ENCODE peak calls at places on chromosomes 13 and 19, in seven cellular contexts. One of them, this sample, is unnamed.

GRCh38 chr13:73849292-73849691 is 284.9 kb downstream of the KLF12 start:
- DNase-seq in stomach: no peak
- DNase-seq in esophagus squamous epithelium: no peak
- DNase-seq in HepG2: peak; percentile 17
- DNase-seq in heart left ventricle: no peak
- DNase-seq in A549: peak; percentile 1
- DNase-seq in HCT116: peak; percentile 26
- DNase-seq in this sample: no peak

GRCh38 chr19:3027981-3028304 is 1.1 kb downstream of the TLE2 start:
- DNase-seq in HepG2: no peak
- DNase-seq in A549: no peak
- DNase-seq in heart left ventricle: no peak
- DNase-seq in esophagus squamous epithelium: no peak
- DNase-seq in HCT116: no peak
- DNase-seq in stomach: no peak
- DNase-seq in this sample: no peak

GRCh38 chr13:30353060-30353459 is 45.7 kb upstream of the KATNAL1 start:
- DNase-seq in heart left ventricle: no peak
- DNase-seq in A549: no peak
- DNase-seq in HCT116: no peak
- DNase-seq in esophagus squamous epithelium: no peak
- DNase-seq in stomach: no peak
- DNase-seq in HepG2: no peak
- DNase-seq in this sample: no peak

GRCh38 chr13:51920786-51921185 is 59.0 kb downstream of the CCDC70 start:
- DNase-seq in A549: no peak
- DNase-seq in heart left ventricle: no peak
- DNase-seq in esophagus squamous epithelium: no peak
- DNase-seq in stomach: no peak
- DNase-seq in HCT116: no peak
- DNase-seq in HepG2: no peak
- DNase-seq in this sample: no peak

GRCh38 chr13:43154839-43155238 is 131.5 kb downstream of the DNAJC15 start:
- DNase-seq in heart left ventricle: no peak
- DNase-seq in HCT116: no peak
- DNase-seq in HepG2: no peak
- DNase-seq in stomach: no peak
- DNase-seq in A549: no peak
- DNase-seq in esophagus squamous epithelium: no peak
- DNase-seq in this sample: no peak

GRCh38 chr19:5799247-5800241 is 5.3 kb upstream of the NRTN start:
- DNase-seq in heart left ventricle: no peak
- DNase-seq in HCT116: no peak
- DNase-seq in stomach: peak; percentile 80
- DNase-seq in HepG2: no peak
- DNase-seq in A549: no peak
- DNase-seq in esophagus squamous epithelium: no peak
- DNase-seq in this sample: peak; percentile 79

GRCh38 chr19:5621945-5622464 is 571 bp downstream of the SAFB2 start:
- DNase-seq in esophagus squamous epithelium: no peak
- DNase-seq in HepG2: no peak
- DNase-seq in HCT116: no peak
- DNase-seq in stomach: no peak
- DNase-seq in A549: no peak
- DNase-seq in heart left ventricle: peak; percentile 64
- DNase-seq in this sample: peak; percentile 60

GRCh38 chr13:104327217-104327616 is 1261.0 kb upstream of the SLC10A2 start:
- DNase-seq in heart left ventricle: no peak
- DNase-seq in HepG2: no peak
- DNase-seq in A549: no peak
- DNase-seq in stomach: no peak
- DNase-seq in esophagus squamous epithelium: no peak
- DNase-seq in HCT116: no peak
- DNase-seq in this sample: no peak

GRCh38 chr19:13981988-13982501 is 24.1 kb downstream of the RFX1 start:
- DNase-seq in esophagus squamous epithelium: no peak
- DNase-seq in stomach: no peak
- DNase-seq in A549: no peak
- DNase-seq in HepG2: no peak
- DNase-seq in HCT116: no peak
- DNase-seq in heart left ventricle: no peak
- DNase-seq in this sample: no peak

GRCh38 chr19:33459691-33460090 is 61.9 kb downstream of the PEPD start:
- DNase-seq in HepG2: no peak
- DNase-seq in heart left ventricle: no peak
- DNase-seq in esophagus squamous epithelium: no peak
- DNase-seq in A549: no peak
- DNase-seq in HCT116: no peak
- DNase-seq in stomach: no peak
- DNase-seq in this sample: peak; percentile 46
- TF ChIP-seq POLR2A in HepG2: no peak
- TF ChIP-seq POLR2A in heart left ventricle: no peak
- TF ChIP-seq POLR2A in esophagus squamous epithelium: no peak
- TF ChIP-seq POLR2A in A549: no peak
- TF ChIP-seq POLR2A in HCT116: no peak
- TF ChIP-seq POLR2A in stomach: no peak
- TF ChIP-seq POLR2A in this sample: no peak

GRCh38 chr19:49802836-49803528 is 10.1 kb downstream of the FUZ start:
- DNase-seq in HepG2: no peak
- DNase-seq in esophagus squamous epithelium: no peak
- DNase-seq in HCT116: no peak
- DNase-seq in A549: no peak
- DNase-seq in heart left ventricle: no peak
- DNase-seq in stomach: no peak
- DNase-seq in this sample: no peak

GRCh38 chr19:49801401-49801888 is 11.6 kb downstream of the FUZ start:
- DNase-seq in HepG2: no peak
- DNase-seq in A549: no peak
- DNase-seq in esophagus squamous epithelium: no peak
- DNase-seq in stomach: no peak
- DNase-seq in HCT116: no peak
- DNase-seq in heart left ventricle: no peak
- DNase-seq in this sample: no peak

GRCh38 chr19:49800771-49801170 is 12.3 kb downstream of the FUZ start:
- DNase-seq in HCT116: no peak
- DNase-seq in stomach: no peak
- DNase-seq in HepG2: no peak
- DNase-seq in heart left ventricle: no peak
- DNase-seq in esophagus squamous epithelium: no peak
- DNase-seq in A549: no peak
- DNase-seq in this sample: no peak

GRCh38 chr19:49803529-49803856 is 9.6 kb downstream of the FUZ start:
- DNase-seq in A549: no peak
- DNase-seq in stomach: no peak
- DNase-seq in HepG2: no peak
- DNase-seq in heart left ventricle: no peak
- DNase-seq in esophagus squamous epithelium: no peak
- DNase-seq in HCT116: no peak
- DNase-seq in this sample: no peak

GRCh38 chr19:49801966-49802661 is 11.0 kb downstream of the FUZ start:
- DNase-seq in HCT116: no peak
- DNase-seq in heart left ventricle: peak; percentile 94
- DNase-seq in HepG2: no peak
- DNase-seq in A549: no peak
- DNase-seq in stomach: peak; percentile 69
- DNase-seq in esophagus squamous epithelium: no peak
- DNase-seq in this sample: no peak
- H3K4me3 ChIP-seq in HCT116: no peak overlapping the region
- H3K4me3 ChIP-seq in heart left ventricle: peak overlapping the region; percentile 61
- H3K4me3 ChIP-seq in HepG2: no peak overlapping the region
- H3K4me3 ChIP-seq in A549: no peak overlapping the region
- H3K4me3 ChIP-seq in stomach: peak overlapping the region; percentile 41
- H3K4me3 ChIP-seq in esophagus squamous epithelium: peak overlapping the region; percentile 53
- H3K4me3 ChIP-seq in this sample: no peak overlapping the region

DNA sequence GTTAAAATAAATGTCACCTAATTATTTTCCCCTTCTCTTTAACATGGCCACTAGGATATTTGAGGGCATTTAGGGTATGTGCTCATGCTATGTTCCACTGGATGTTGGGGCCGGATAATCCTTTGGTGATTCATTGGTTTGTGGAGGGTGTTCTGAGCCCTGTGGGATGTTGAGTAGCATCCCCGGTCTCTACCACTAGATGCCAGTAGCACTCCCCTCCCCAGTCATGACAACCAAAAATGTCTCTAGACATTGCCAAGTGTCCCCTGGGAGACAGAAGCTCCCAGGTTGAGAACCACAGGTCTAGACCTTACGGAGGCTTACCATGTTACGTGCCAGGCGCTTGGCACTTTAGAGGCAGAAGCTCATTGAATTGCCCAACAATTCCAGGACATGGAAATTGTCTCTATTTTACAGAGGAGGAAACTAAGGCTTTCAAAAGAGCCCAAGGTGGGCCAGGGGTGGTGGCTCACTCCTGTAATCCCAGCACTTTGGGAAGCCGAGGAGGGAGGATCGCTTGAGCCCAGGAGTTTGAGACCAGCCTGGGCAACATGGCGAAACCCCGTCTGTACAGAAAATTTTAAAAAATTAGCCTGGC is 14.1 kb downstream of the SHANK1 start:
- DNase-seq in stomach: no peak
- DNase-seq in HCT116: peak; percentile 56
- DNase-seq in A549: peak; percentile 95
- DNase-seq in heart left ventricle: no peak
- DNase-seq in esophagus squamous epithelium: no peak
- DNase-seq in HepG2: peak; percentile 18
- DNase-seq in this sample: no peak
- H3K27ac ChIP-seq in stomach: no peak overlapping the region
- H3K27ac ChIP-seq in HCT116: no peak overlapping the region
- H3K27ac ChIP-seq in A549: no peak overlapping the region
- H3K27ac ChIP-seq in heart left ventricle: no peak overlapping the region
- H3K27ac ChIP-seq in esophagus squamous epithelium: no peak overlapping the region
- H3K27ac ChIP-seq in HepG2: no peak overlapping the region
- H3K27ac ChIP-seq in this sample: no peak overlapping the region

GRCh38 chr19:35612559-35613321 is at the start of gene HAUS5:
- DNase-seq in stomach: peak; percentile 99
- DNase-seq in HepG2: peak; percentile 83
- DNase-seq in A549: peak; percentile 99
- DNase-seq in HCT116: peak; percentile 92
- DNase-seq in heart left ventricle: peak; percentile 96
- DNase-seq in esophagus squamous epithelium: peak; percentile 74
- DNase-seq in this sample: peak; percentile 91
- TF ChIP-seq POLR2A in stomach: no peak
- TF ChIP-seq POLR2A in HepG2: peak; percentile 57
- TF ChIP-seq POLR2A in A549: peak; percentile 84
- TF ChIP-seq POLR2A in HCT116: no peak
- TF ChIP-seq POLR2A in heart left ventricle: no peak
- TF ChIP-seq POLR2A in esophagus squamous epithelium: no peak
- TF ChIP-seq POLR2A in this sample: no peak

GRCh38 chr19:1675633-1676350 is 23.4 kb upstream of the TCF3 start:
- DNase-seq in A549: no peak
- DNase-seq in heart left ventricle: peak; percentile 29
- DNase-seq in HCT116: no peak
- DNase-seq in HepG2: no peak
- DNase-seq in stomach: peak; percentile 60
- DNase-seq in esophagus squamous epithelium: no peak
- DNase-seq in this sample: peak; percentile 44
- H3K4me3 ChIP-seq in A549: peak overlapping the region; percentile 48
- H3K4me3 ChIP-seq in heart left ventricle: no peak overlapping the region
- H3K4me3 ChIP-seq in HCT116: peak overlapping the region; percentile 50
- H3K4me3 ChIP-seq in HepG2: peak overlapping the region; percentile 33
- H3K4me3 ChIP-seq in stomach: peak overlapping the region; percentile 4
- H3K4me3 ChIP-seq in esophagus squamous epithelium: peak overlapping the region; percentile 37
- H3K4me3 ChIP-seq in this sample: no peak overlapping the region

DNA sequence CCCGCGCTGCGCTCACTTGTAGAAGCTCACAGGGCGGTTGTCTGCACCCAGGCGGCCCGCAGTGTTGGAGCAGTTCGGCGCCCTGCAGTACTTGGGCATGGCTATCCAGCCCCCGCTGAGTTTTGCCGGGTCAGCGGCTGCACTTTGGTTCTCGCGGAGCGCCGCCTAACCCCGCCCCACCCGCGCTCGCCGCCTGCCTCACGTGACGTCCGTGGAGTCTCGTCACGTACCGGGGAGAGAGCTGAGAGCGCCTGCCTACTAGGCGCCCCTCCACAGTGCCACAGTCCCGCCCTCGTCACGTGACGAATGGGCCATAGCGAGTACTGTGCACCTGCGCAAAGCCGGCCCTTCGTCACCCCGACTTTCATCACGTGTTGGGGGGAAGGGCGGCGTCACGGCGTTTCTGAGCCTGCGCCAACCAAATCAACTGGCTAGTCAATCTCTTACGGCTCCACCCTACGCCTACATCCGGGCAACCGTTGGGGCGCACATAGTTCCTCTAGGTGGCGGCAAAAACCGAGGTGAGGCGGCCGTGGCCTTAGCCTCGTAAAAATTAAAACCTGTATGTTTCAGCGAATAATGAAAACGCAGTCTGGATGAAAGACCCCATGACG is at the start of gene THAP8:
- DNase-seq in HCT116: peak; percentile 97
- DNase-seq in stomach: peak; percentile 100
- DNase-seq in heart left ventricle: peak; percentile 100
- DNase-seq in HepG2: peak; percentile 97
- DNase-seq in A549: peak; percentile 100
- DNase-seq in esophagus squamous epithelium: peak; percentile 98
- DNase-seq in this sample: peak; percentile 99
- H3K27ac ChIP-seq in HCT116: peak within 1 kb of the TSS; percentile 95
- H3K27ac ChIP-seq in stomach: peak within 1 kb of the TSS; percentile 96
- H3K27ac ChIP-seq in heart left ventricle: peak within 1 kb of the TSS; percentile 94
- H3K27ac ChIP-seq in HepG2: peak within 1 kb of the TSS; percentile 83
- H3K27ac ChIP-seq in A549: peak within 1 kb of the TSS; percentile 89
- H3K27ac ChIP-seq in esophagus squamous epithelium: peak within 1 kb of the TSS; percentile 94
- H3K27ac ChIP-seq in this sample: peak within 1 kb of the TSS; percentile 90

DNA sequence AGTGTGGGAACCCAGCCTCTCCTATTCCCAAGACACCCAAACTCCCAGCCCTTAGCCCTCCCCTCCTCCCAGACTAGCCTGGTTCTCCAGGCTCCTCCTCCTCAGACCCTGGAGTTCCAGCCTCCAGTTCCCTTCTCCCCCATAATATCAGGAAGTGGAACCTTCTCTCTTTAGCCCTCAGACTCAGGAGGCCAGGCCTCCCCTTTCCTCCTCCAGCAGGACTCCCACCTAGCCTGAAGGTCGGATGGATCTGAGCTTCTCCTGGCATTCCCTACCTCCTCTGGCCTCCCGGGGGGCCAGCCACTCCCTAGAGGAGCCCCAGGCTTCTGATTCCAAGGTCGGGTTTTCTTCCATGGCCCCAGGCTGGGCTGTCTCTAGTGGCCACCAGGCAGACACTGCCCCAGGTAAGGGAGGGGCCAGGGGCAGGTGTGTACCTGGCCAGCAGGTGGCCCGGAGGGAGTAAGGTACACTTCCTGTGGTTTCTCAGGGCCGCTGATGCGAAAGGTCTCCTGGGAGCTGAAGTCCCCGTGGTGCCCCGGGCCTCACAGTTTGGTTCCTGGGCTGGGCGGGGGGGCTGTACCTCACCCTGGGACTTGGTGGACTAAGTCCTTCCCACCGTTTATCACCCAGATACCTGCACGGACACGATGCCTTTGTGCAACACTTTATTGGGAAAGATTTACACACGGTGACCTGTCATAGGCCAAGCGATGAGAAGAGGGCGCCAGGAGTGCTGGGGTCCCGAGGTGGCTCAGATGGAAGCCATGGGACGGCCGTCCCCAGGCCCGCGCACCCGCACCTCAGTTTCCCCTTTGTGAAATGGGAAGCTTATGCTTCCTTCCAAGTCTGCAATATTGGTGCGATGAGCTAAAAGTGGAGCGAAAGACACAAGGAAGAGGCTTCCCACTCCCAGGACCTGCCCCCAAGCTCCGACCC is at the start of gene TMC4:
- DNase-seq in A549: no peak
- DNase-seq in HepG2: no peak
- DNase-seq in HCT116: peak; percentile 63
- DNase-seq in stomach: peak; percentile 88
- DNase-seq in esophagus squamous epithelium: no peak
- DNase-seq in heart left ventricle: no peak
- DNase-seq in this sample: no peak
- TF ChIP-seq POLR2A in A549: no peak
- TF ChIP-seq POLR2A in HepG2: no peak
- TF ChIP-seq POLR2A in HCT116: no peak
- TF ChIP-seq POLR2A in stomach: no peak
- TF ChIP-seq POLR2A in esophagus squamous epithelium: no peak
- TF ChIP-seq POLR2A in heart left ventricle: no peak
- TF ChIP-seq POLR2A in this sample: no peak